ENCODE peak calls at places on chromosomes 5 and 9, in ten cellular contexts. One of them, this sample, is unnamed.

GRCh38 chr9:135283621-135284020 is 196.0 kb upstream of the PPP1R26 start:
- DNase-seq in Calu3: no peak
- DNase-seq in GM23338: no peak
- DNase-seq in adrenal gland: no peak
- DNase-seq in AG08396: no peak
- DNase-seq in NCI-H2081: no peak
- DNase-seq in T-helper 2 cell: no peak
- DNase-seq in PC-3: no peak
- DNase-seq in activated CD4-positive, alpha-beta T cell treated with anti-CD3 and anti-CD28 coated beads for 1 hour: no peak
- DNase-seq in putamen: no peak
- DNase-seq in this sample: no peak

GRCh38 chr5:170985486-170985885 is 123.7 kb downstream of the RANBP17 start:
- DNase-seq in PC-3: no peak
- DNase-seq in GM23338: no peak
- DNase-seq in putamen: no peak
- DNase-seq in NCI-H2081: no peak
- DNase-seq in Calu3: no peak
- DNase-seq in T-helper 2 cell: no peak
- DNase-seq in adrenal gland: no peak
- DNase-seq in AG08396: no peak
- DNase-seq in activated CD4-positive, alpha-beta T cell treated with anti-CD3 and anti-CD28 coated beads for 1 hour: no peak
- DNase-seq in this sample: no peak

GRCh38 chr5:139660916-139661814 is 13.0 kb downstream of the CXXC5 start:
- DNase-seq in AG08396: peak
- DNase-seq in GM23338: peak
- DNase-seq in Calu3: peak
- DNase-seq in putamen: peak
- DNase-seq in activated CD4-positive, alpha-beta T cell treated with anti-CD3 and anti-CD28 coated beads for 1 hour: no peak
- DNase-seq in T-helper 2 cell: no peak
- DNase-seq in adrenal gland: peak
- DNase-seq in PC-3: peak
- DNase-seq in NCI-H2081: no peak
- DNase-seq in this sample: no peak

GRCh38 chr5:172870261-172870806 is 36.3 kb downstream of the ERGIC1 start:
- DNase-seq in GM23338: no peak
- DNase-seq in Calu3: no peak
- DNase-seq in PC-3: peak
- DNase-seq in AG08396: peak
- DNase-seq in putamen: no peak
- DNase-seq in adrenal gland: peak
- DNase-seq in NCI-H2081: no peak
- DNase-seq in T-helper 2 cell: no peak
- DNase-seq in activated CD4-positive, alpha-beta T cell treated with anti-CD3 and anti-CD28 coated beads for 1 hour: no peak
- DNase-seq in this sample: no peak

GRCh38 chr5:105877592-105877991 is 1793.1 kb downstream of the EFNA5 start:
- DNase-seq in GM23338: peak
- DNase-seq in AG08396: no peak
- DNase-seq in Calu3: no peak
- DNase-seq in T-helper 2 cell: no peak
- DNase-seq in NCI-H2081: no peak
- DNase-seq in putamen: no peak
- DNase-seq in PC-3: peak
- DNase-seq in adrenal gland: no peak
- DNase-seq in activated CD4-positive, alpha-beta T cell treated with anti-CD3 and anti-CD28 coated beads for 1 hour: no peak
- DNase-seq in this sample: no peak

GRCh38 chr9:99150456-99151171 is 45.7 kb downstream of the TGFBR1 start:
- DNase-seq in AG08396: no peak
- DNase-seq in putamen: no peak
- DNase-seq in T-helper 2 cell: no peak
- DNase-seq in adrenal gland: no peak
- DNase-seq in Calu3: no peak
- DNase-seq in PC-3: no peak
- DNase-seq in NCI-H2081: no peak
- DNase-seq in activated CD4-positive, alpha-beta T cell treated with anti-CD3 and anti-CD28 coated beads for 1 hour: no peak
- DNase-seq in GM23338: no peak
- DNase-seq in this sample: no peak

GRCh38 chr5:52457808-52458207 is 329.9 kb upstream of the ITGA1 start:
- DNase-seq in PC-3: no peak
- DNase-seq in GM23338: peak
- DNase-seq in AG08396: no peak
- DNase-seq in activated CD4-positive, alpha-beta T cell treated with anti-CD3 and anti-CD28 coated beads for 1 hour: no peak
- DNase-seq in Calu3: no peak
- DNase-seq in adrenal gland: no peak
- DNase-seq in putamen: no peak
- DNase-seq in NCI-H2081: no peak
- DNase-seq in T-helper 2 cell: no peak
- DNase-seq in this sample: no peak

GRCh38 chr9:83424831-83425230 is 113.4 kb downstream of the FRMD3 start:
- DNase-seq in putamen: no peak
- DNase-seq in activated CD4-positive, alpha-beta T cell treated with anti-CD3 and anti-CD28 coated beads for 1 hour: no peak
- DNase-seq in PC-3: no peak
- DNase-seq in T-helper 2 cell: no peak
- DNase-seq in AG08396: no peak
- DNase-seq in GM23338: no peak
- DNase-seq in Calu3: no peak
- DNase-seq in NCI-H2081: no peak
- DNase-seq in adrenal gland: no peak
- DNase-seq in this sample: no peak

GRCh38 chr9:16138961-16139441 is 586.2 kb downstream of the CCDC171 start:
- DNase-seq in putamen: no peak
- DNase-seq in NCI-H2081: no peak
- DNase-seq in GM23338: no peak
- DNase-seq in adrenal gland: no peak
- DNase-seq in T-helper 2 cell: no peak
- DNase-seq in Calu3: no peak
- DNase-seq in activated CD4-positive, alpha-beta T cell treated with anti-CD3 and anti-CD28 coated beads for 1 hour: no peak
- DNase-seq in AG08396: peak
- DNase-seq in PC-3: peak
- DNase-seq in this sample: no peak

GRCh38 chr5:136308396-136308795 is 56.9 kb downstream of the TRPC7 start:
- DNase-seq in NCI-H2081: no peak
- DNase-seq in AG08396: no peak
- DNase-seq in putamen: no peak
- DNase-seq in Calu3: peak
- DNase-seq in T-helper 2 cell: no peak
- DNase-seq in GM23338: peak
- DNase-seq in activated CD4-positive, alpha-beta T cell treated with anti-CD3 and anti-CD28 coated beads for 1 hour: no peak
- DNase-seq in adrenal gland: no peak
- DNase-seq in PC-3: peak
- DNase-seq in this sample: no peak

GRCh38 chr5:68898961-68899471 is 194.8 kb upstream of the SLC30A5 start:
- DNase-seq in adrenal gland: no peak
- DNase-seq in PC-3: peak
- DNase-seq in NCI-H2081: peak
- DNase-seq in AG08396: no peak
- DNase-seq in Calu3: no peak
- DNase-seq in GM23338: peak
- DNase-seq in activated CD4-positive, alpha-beta T cell treated with anti-CD3 and anti-CD28 coated beads for 1 hour: no peak
- DNase-seq in putamen: no peak
- DNase-seq in T-helper 2 cell: no peak
- DNase-seq in this sample: no peak

This sample was measured in T-helper 17 cell.